ENCODE peak calls at places on chromosomes 2 and 18, in six cellular contexts. I is K562, L is GM12878, C is SK-N-SH, X is HCT116, B is HepG2. J is an unnamed sample.

GRCh38 chr18:72206814-72207213 is 337.3 kb downstream of the CBLN2 start:
- DNase-seq in B (no peak), X (no peak), L (no peak), I (no peak), C (no peak), J (no peak)

GRCh38 chr18:59084286-59084779 is 55.4 kb upstream of the SEC11C start:
- DNase-seq in L (no peak), X (peak; percentile 75), I (peak; percentile 63), C (peak; percentile 74), B (peak; percentile 52), J (peak; percentile 94)

GRCh38 chr2:80073134-80073561 is 231.4 kb downstream of the LRRTM1 start:
- DNase-seq in X (peak; percentile 12), I (peak; percentile 55), B (peak; percentile 60), C (peak; percentile 61), L (peak; percentile 3), J (peak; percentile 91)

GRCh38 chr18:49899647-49900330 is 86.5 kb upstream of the ACAA2 start:
- DNase-seq in L (no peak), I (no peak), B (peak; percentile 27), C (peak; percentile 51), X (no peak), J (peak; percentile 37)

GRCh38 chr2:191935247-191935646 is 88.4 kb upstream of the CAVIN2 start:
- DNase-seq in C (no peak), I (no peak), X (no peak), B (no peak), L (no peak), J (no peak)

GRCh38 chr2:101827246-101827645 is 129.7 kb downstream of the MAP4K4 start:
- DNase-seq in L (no peak), C (no peak), B (peak; percentile 74), X (no peak), I (no peak), J (no peak)

GRCh38 chr2:183243760-183244159 is 119.5 kb downstream of the NUP35 start:
- DNase-seq in I (no peak), C (no peak), X (no peak), B (no peak), L (no peak), J (no peak)

GRCh38 chr2:133975676-133976428 is 278.0 kb upstream of the MGAT5 start:
- DNase-seq in L (no peak), C (no peak), X (no peak), B (no peak), I (no peak), J (no peak)

GRCh38 chr2:19863303-19864041 is 38.3 kb downstream of the TTC32 start:
- DNase-seq in I (peak; percentile 83), B (peak; percentile 76), L (no peak), X (peak; percentile 23), C (peak; percentile 92), J (peak; percentile 94)

GRCh38 chr2:203705184-203705583 is 1.3 kb upstream of the CD28 start:
- DNase-seq in C (no peak), I (no peak), B (no peak), X (no peak), L (no peak), J (no peak)

GRCh38 chr2:71610671-71611070 is 157.3 kb downstream of the DYSF start:
- DNase-seq in L (no peak), B (no peak), I (no peak), C (peak; percentile 11), X (no peak), J (no peak)

GRCh38 chr2:238104071-238104511 is 4.0 kb downstream of the ESPNL start:
- DNase-seq in B (no peak), L (no peak), X (no peak), C (no peak), I (no peak), J (no peak)

GRCh38 chr2:101901241-101901640 is 90.5 kb upstream of the IL1R2 start:
- DNase-seq in I (no peak), X (no peak), C (no peak), L (no peak), B (no peak), J (no peak)

GRCh38 chr2:238484522-238485452 is 58.1 kb downstream of the ASB1 start:
- DNase-seq in I (no peak), C (no peak), X (no peak), L (no peak), B (no peak), J (no peak)

GRCh38 chr18:58335223-58335622 is 291.2 kb downstream of the NEDD4L start:
- DNase-seq in C (no peak), X (no peak), I (no peak), B (no peak), L (no peak), J (peak; percentile 23)

GRCh38 chr2:82143343-82143742 is 1838.8 kb upstream of the LRRTM1 start:
- DNase-seq in X (no peak), I (no peak), B (no peak), L (no peak), C (peak; percentile 1), J (no peak)

GRCh38 chr2:237873382-237873781 is 14.0 kb downstream of the RAMP1 start:
- DNase-seq in B (no peak), C (no peak), L (no peak), I (no peak), X (no peak), J (no peak)

GRCh38 chr18:623760-624620 is 27.2 kb downstream of the CLUL1 start:
- DNase-seq in L (no peak), X (peak; percentile 69), C (peak; percentile 59), B (peak; percentile 62), I (peak; percentile 61), J (peak; percentile 89)

GRCh38 chr2:30527859-30528258 is 80.8 kb downstream of the LCLAT1 start:
- DNase-seq in I (no peak), B (no peak), L (no peak), X (no peak), C (no peak), J (no peak)

GRCh38 chr2:30522421-30522820 is 75.4 kb downstream of the LCLAT1 start:
- DNase-seq in X (no peak), B (no peak), C (no peak), L (no peak), I (no peak), J (no peak)

GRCh38 chr2:30530346-30530745 is 83.3 kb downstream of the LCLAT1 start:
- DNase-seq in C (no peak), L (no peak), X (no peak), I (no peak), B (no peak), J (no peak)

DNA sequence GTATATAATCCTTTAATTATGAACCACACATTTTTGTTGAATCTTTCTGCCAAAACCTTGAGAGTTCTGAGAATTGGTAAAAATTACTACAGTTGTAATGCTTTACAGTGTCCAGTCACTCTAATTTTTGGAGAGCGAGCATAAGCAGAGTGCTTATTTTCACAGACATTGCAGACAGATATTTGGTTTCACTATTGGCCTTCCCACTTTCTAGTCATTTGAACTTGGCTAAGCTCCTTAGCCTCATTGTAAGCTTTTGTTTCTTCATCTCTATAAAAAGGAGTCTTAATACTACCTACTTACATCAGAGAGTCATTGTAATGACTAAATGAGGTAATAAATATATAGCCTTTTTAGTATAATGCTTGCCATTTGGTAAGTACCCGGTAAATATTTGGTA is 80.4 kb downstream of the LCLAT1 start:
- DNase-seq in B (no peak), C (no peak), I (no peak), L (no peak), X (no peak), J (no peak)
- H3K79me2 ChIP-seq in B (peaks cover 3% of the 10 kb centered on the region), C (no peaks in the 10 kb centered on the region), I (peaks cover 7% of the 10 kb centered on the region), L (no peaks in the 10 kb centered on the region), X (peaks cover 8% of the 10 kb centered on the region), J (peaks cover 10% of the 10 kb centered on the region)

GRCh38 chr2:148906136-148906535 is 31.1 kb downstream of the KIF5C start:
- DNase-seq in L (no peak), B (no peak), I (no peak), X (no peak), C (no peak), J (no peak)
- TF ChIP-seq REST in L (no peak), B (no peak), I (no peak), X (no peak), C (no peak), J (no peak)

GRCh38 chr2:28148000-28148399 is 244.7 kb upstream of the FOSL2 start:
- DNase-seq in X (no peak), B (no peak), C (no peak), I (no peak), L (no peak), J (no peak)
- TF ChIP-seq CTCF in X (no peak), B (no peak), C (no peak), I (no peak), L (no peak), J (no peak)

GRCh38 chr2:38740851-38741541 is 10.2 kb downstream of the SRSF7 start:
- DNase-seq in X (no peak), B (peak; percentile 60), C (peak; percentile 50), I (peak; percentile 23), L (no peak), J (peak; percentile 76)
- H3K79me2 ChIP-seq in X (peaks cover 79% of the 10 kb centered on the region), B (peaks cover 19% of the 10 kb centered on the region), C (peaks cover 78% of the 10 kb centered on the region), I (peaks cover 19% of the 10 kb centered on the region), L (peaks cover 28% of the 10 kb centered on the region), J (peaks cover 32% of the 10 kb centered on the region)

DNA sequence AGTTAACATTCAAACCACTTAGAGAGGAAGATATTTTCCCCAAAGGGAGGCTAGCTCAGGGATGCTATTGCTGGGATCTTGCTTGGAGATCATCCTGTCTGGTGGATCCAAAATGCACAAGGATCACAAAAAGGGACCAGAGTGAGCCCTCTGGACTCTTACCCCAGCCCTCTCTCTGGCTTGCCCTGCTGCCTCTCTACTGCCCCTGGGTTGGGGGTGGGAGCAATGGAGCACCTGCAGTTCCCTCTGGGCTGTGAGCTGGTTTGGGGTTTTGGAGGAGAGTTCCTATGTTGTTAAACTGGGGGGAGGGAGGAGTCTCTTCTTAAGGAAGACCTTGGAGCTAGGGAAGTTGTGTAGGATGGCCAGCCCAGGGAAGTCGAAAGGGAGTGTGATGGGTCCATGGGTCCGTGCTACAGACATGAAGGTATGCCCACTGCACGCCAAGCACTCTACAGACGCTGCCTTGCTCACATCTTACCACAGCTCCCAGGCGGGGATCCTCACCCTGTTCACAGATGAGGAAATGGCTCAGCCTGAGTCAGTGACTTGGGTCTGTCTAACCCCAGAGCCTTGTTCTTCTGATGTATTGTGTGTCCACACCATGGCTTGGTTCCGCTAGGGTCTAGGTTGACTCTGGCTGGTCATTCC is 3.8 kb downstream of the LBH start:
- DNase-seq in I (no peak), C (no peak), B (no peak), X (no peak), L (no peak), J (no peak)
- TF ChIP-seq REST in I (no peak), C (no peak), B (no peak), X (no peak), L (no peak), J (no peak)

DNA sequence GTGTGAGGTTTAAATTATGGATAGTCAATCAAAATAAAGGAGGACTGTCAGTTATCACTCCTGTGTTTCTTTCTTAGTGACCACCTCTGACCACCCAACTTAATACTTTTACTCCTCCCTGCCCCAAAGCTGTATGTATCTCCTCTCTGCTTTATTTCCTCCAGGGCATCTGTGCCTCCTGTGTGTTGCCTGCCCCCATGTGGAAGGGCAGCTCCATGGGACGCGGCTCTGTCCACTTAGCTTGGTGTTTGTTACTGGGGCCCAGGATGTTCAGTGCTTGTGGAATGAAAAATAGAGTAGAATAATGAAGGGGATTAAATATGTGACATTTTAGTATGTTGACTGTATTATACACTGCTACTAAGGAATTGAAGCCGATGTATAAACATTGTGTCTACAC is 9.8 kb downstream of the ACP1 start:
- DNase-seq in L (no peak), I (no peak), C (no peak), B (no peak), X (no peak), J (peak; percentile 26)
- TF ChIP-seq CTCF in L (peak; percentile 7), I (peak; percentile 12), C (no peak), B (peak; percentile 64), X (peak; percentile 48), J (peak; percentile 48)

J was measured in GM23338.